ENCODE peak calls at places on chromosome 21, in eight cellular contexts. R is fibroblast of lung; Z is lower lobe of right lung; P is H9; C is ascending aorta; W is IMR-90; T is body of pancreas; S is CD8-positive, alpha-beta T cell. F is an unnamed sample.

GRCh38 chr21:45983981-45984551 is 2.5 kb downstream of the COL6A1 start:
- DNase-seq in R (no peak), Z (peak; percentile 49), P (no peak), C (no peak), W (no peak), T (peak; percentile 22), S (no peak), F (peak; percentile 48)

GRCh38 chr21:30718239-30718909 is at the start of gene KRTAP21-3:
- DNase-seq in R (peak; percentile 81), Z (no peak), P (no peak), C (no peak), W (no peak), T (no peak), S (no peak), F (no peak)

GRCh38 chr21:35504277-35504676 is 455.2 kb upstream of the RUNX1 start:
- DNase-seq in R (peak; percentile 46), Z (no peak), P (no peak), C (no peak), W (no peak), T (no peak), S (no peak), F (no peak)

GRCh38 chr21:41141031-41141457 is 26.9 kb upstream of the BACE2 start:
- DNase-seq in R (peak; percentile 86), Z (no peak), P (no peak), C (no peak), W (peak; percentile 20), T (no peak), S (no peak), F (no peak)

GRCh38 chr21:31530918-31531705 is 128.4 kb upstream of the SOD1 start:
- DNase-seq in R (no peak), Z (no peak), P (no peak), C (no peak), W (no peak), T (peak; percentile 68), S (no peak), F (no peak)

GRCh38 chr21:35170244-35170756 is 121.2 kb upstream of the RUNX1 start:
- DNase-seq in R (no peak), Z (no peak), P (no peak), C (no peak), W (no peak), T (no peak), S (no peak), F (no peak)

GRCh38 chr21:31557956-31558838 is 101.3 kb upstream of the SOD1 start:
- DNase-seq in R (peak; percentile 15), Z (no peak), P (peak; percentile 48), C (no peak), W (no peak), T (no peak), S (peak; percentile 53), F (peak; percentile 49)

GRCh38 chr21:34930971-34931370 is 118.1 kb downstream of the RUNX1 start:
- DNase-seq in R (peak; percentile 86), Z (no peak), P (no peak), C (no peak), W (peak; percentile 54), T (no peak), S (no peak), F (no peak)

GRCh38 chr21:24045775-24046215 is 1561.5 kb downstream of the MRPL39 start:
- DNase-seq in R (peak; percentile 94), Z (peak; percentile 47), P (no peak), C (peak; percentile 73), W (peak; percentile 99), T (peak; percentile 67), S (peak; percentile 49), F (peak; percentile 28)

GRCh38 chr21:35044770-35045538 is 4.1 kb downstream of the RUNX1 start:
- DNase-seq in R (no peak), Z (no peak), P (no peak), C (no peak), W (no peak), T (no peak), S (no peak), F (no peak)

GRCh38 chr21:35204850-35205564 is 155.9 kb upstream of the RUNX1 start:
- DNase-seq in R (peak; percentile 97), Z (peak; percentile 71), P (no peak), C (peak; percentile 82), W (peak; percentile 98), T (peak; percentile 83), S (no peak), F (no peak)

DNA sequence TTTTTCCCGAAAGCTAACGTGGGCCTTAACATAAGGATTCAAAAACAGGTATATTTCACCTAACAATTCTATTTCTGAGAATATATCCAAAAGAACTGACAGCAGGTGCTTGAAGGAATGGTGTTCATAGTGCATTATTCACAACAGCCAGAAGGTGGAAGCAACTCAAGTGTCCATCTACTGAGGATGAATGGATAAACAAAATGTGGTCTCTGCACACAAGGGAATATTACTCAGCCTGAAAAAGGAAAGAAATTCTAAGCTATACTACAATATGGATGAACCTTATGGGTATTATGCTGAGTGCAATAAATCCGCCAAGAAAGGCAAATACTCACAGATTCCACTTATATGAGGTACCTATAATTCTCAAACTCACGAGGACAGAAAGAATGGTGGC is 6.1 kb upstream of the RIPPLY3 start:
- DNase-seq in R (no peak), Z (no peak), P (no peak), C (no peak), W (no peak), T (no peak), S (no peak), F (no peak)
- TF ChIP-seq CTCF in R (no peak), Z (no peak), P (no peak), C (no peak), W (no peak), T (no peak), S (no peak), F (no peak)

GRCh38 chr21:44980562-44981489 is 41.0 kb downstream of the SLX9 start:
- DNase-seq in R (no peak), Z (no peak), P (no peak), C (no peak), W (no peak), T (no peak), S (no peak), F (no peak)
- H3K4me1 ChIP-seq in R (no peaks in the 10 kb centered on the region), Z (peaks cover 6% of the 10 kb centered on the region), P (no peaks in the 10 kb centered on the region), C (peaks cover 17% of the 10 kb centered on the region), W (peaks cover 7% of the 10 kb centered on the region), T (no peaks in the 10 kb centered on the region), S (no peaks in the 10 kb centered on the region), F (peaks cover 14% of the 10 kb centered on the region)

GRCh38 chr21:15199940-15200339 is 135.1 kb upstream of the NRIP1 start:
- DNase-seq in R (no peak), Z (no peak), P (no peak), C (no peak), W (no peak), T (no peak), S (no peak), F (no peak)

GRCh38 chr21:15197696-15198095 is 132.9 kb upstream of the NRIP1 start:
- DNase-seq in R (peak; percentile 6), Z (no peak), P (no peak), C (no peak), W (no peak), T (no peak), S (no peak), F (no peak)

GRCh38 chr21:15195768-15196167 is 131.0 kb upstream of the NRIP1 start:
- DNase-seq in R (no peak), Z (no peak), P (no peak), C (no peak), W (no peak), T (no peak), S (no peak), F (peak; percentile 42)

GRCh38 chr21:15195104-15195503 is 130.3 kb upstream of the NRIP1 start:
- DNase-seq in R (no peak), Z (no peak), P (no peak), C (no peak), W (no peak), T (no peak), S (no peak), F (no peak)

GRCh38 chr21:15199414-15199813 is 134.6 kb upstream of the NRIP1 start:
- DNase-seq in R (no peak), Z (no peak), P (no peak), C (no peak), W (no peak), T (no peak), S (no peak), F (no peak)
- TF ChIP-seq CTCF in R (no peak), Z (no peak), P (no peak), C (no peak), W (no peak), T (no peak), S (no peak), F (no peak)

DNA sequence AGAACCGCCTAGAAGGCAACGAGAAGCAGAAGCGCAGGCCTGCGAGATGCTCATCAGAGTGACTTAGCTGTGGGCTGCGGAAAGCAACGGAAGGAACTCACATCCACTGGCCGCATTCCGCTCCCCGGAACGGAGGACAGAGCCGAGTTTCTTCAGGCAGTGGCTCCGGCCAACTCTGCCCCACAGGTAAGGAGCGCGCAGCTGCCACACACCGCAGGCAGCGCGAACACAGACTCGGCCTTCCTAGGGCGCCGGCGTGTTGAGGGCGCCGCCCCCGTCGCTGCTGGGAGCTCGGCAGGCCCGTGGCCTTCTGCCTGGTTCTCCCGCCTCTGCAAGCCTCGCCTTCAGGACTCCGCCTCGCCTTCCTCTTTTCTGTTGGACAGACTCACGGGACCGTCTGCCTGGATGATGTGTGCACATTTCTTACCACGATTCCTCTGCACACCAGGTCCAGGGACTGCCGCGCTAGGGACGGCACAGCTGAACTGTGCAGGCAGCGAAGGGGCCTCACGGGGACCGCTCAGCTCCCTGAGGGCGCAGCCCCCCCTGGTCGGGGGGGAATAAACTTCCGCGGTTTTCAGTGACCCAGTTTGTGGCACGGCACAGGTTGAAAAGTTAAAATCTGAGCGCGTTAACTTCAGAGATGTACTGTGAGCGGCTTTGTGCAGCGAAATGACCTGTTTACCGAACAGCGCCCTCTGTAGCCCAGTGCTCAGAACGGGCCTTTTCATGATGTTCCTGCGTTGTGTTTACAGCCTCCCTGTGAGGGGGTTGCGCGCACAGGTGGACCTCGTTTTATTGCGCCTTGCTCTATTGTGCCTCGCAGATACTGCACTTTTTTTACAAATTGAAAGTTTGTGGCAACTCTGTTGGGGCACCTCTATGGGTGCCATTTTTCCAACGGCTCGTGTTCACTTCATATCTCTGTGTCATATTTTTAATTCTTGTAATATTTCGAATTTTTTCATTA is 15.8 kb downstream of the TCP10L start:
- DNase-seq in R (peak; percentile 80), Z (peak; percentile 86), P (peak; percentile 84), C (peak; percentile 86), W (peak; percentile 79), T (peak; percentile 78), S (peak; percentile 91), F (peak; percentile 77)
- H3K4me1 ChIP-seq in R (peaks cover 5% of the 10 kb centered on the region), Z (peaks cover 19% of the 10 kb centered on the region), P (no peaks in the 10 kb centered on the region), C (peaks cover 22% of the 10 kb centered on the region), W (no peaks in the 10 kb centered on the region), T (peaks cover 12% of the 10 kb centered on the region), S (peaks cover 18% of the 10 kb centered on the region), F (peaks cover 5% of the 10 kb centered on the region)

DNA sequence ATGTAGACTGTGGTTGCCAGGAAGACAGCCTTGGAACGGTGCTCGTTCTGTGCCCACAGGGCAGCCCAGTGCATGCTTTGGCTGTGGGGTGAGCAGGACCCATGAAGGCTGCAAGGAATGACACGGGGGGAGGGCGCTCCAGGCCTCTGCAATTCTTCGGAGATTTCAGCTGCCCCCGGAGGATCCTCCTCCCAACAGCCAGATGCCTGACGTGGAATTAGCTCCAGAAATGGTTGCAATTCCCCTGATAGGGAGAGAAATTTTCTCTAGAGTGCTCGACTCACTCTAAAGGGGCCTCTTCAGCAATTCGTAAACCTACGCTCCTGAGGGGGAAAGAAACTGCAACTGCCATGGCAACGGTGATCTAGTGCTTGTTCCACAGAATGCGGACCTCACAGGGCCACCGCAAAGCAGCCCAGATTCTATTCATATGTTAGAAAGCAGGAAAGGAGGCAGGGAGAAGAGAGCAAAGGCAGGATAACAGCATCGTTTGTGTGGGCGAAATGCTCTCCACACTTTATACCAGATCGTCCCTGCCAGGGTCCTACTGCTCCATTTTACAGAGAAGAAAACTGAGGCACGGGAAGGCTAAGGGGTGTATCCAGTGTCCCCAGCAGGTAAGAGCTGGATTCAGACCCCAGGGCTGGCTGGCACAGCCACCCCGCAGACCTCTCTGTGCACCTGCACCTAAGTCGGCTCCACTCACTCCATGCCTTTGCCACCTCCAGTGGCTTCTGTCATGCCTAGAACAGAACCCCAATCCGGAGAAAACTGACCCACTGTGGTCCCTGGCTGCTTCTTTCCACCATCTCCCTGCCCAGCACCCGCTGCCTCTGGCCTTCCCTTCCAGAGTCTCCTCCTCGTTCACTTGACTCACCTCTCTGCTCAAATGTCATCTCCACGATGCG is 11.9 kb upstream of the PDE9A start:
- DNase-seq in R (peak; percentile 6), Z (peak; percentile 37), P (no peak), C (no peak), W (no peak), T (no peak), S (no peak), F (no peak)
- TF ChIP-seq CTCF in R (no peak), Z (no peak), P (no peak), C (no peak), W (no peak), T (no peak), S (no peak), F (no peak)